ENCODE peak calls at places on chromosomes 4 and X, in four cellular contexts. C is K562, B is HepG2, K is GM12878. Z is an unnamed sample.

GRCh38 chr4:164874791-164875190 is 2.2 kb upstream of the APELA start:
- DNase-seq in C (no peak), B (no peak), K (no peak), Z (no peak)

GRCh38 chr4:8840816-8841455 is 30.7 kb downstream of the HMX1 start:
- DNase-seq in C (no peak), B (no peak), K (no peak), Z (peak; percentile 6)

GRCh38 chrX:123859409-123859827 is 435 bp upstream of the XIAP start:
- DNase-seq in C (no peak), B (no peak), K (peak; percentile 21), Z (peak; percentile 36)

GRCh38 chr4:139943277-139943676 is 210.7 kb downstream of the MAML3 start:
- DNase-seq in C (peak; percentile 3), B (no peak), K (no peak), Z (no peak)

GRCh38 chr4:127533028-127533700 is 99.6 kb upstream of the INTU start:
- DNase-seq in C (peak; percentile 58), B (no peak), K (no peak), Z (no peak)

GRCh38 chrX:19807414-19807813 is 80.0 kb downstream of the SH3KBP1 start:
- DNase-seq in C (no peak), B (no peak), K (no peak), Z (no peak)

GRCh38 chr4:122099896-122100295 is 52.2 kb upstream of the BLTP1 start:
- DNase-seq in C (no peak), B (no peak), K (no peak), Z (no peak)

GRCh38 chrX:17025903-17026302 is 79.4 kb downstream of the REPS2 start:
- DNase-seq in C (no peak), B (no peak), K (no peak), Z (no peak)

GRCh38 chr4:118076958-118077766 is 42.9 kb downstream of the NDST3 start:
- DNase-seq in C (peak; percentile 6), B (peak; percentile 31), K (no peak), Z (peak; percentile 24)

GRCh38 chrX:76148753-76149152 is 24.1 kb upstream of the PBDC1 start:
- DNase-seq in C (peak; percentile 25), B (peak; percentile 17), K (peak; percentile 45), Z (no peak)

GRCh38 chr4:119730644-119730995 is 102.0 kb upstream of the PDE5A start:
- DNase-seq in C (no peak), B (no peak), K (no peak), Z (no peak)

GRCh38 chrX:154603438-154604430 is 15.3 kb downstream of the CTAG1B start:
- DNase-seq in C (no peak), B (no peak), K (no peak), Z (no peak)

GRCh38 chr4:177964061-177964460 is 521.8 kb upstream of the AGA start:
- DNase-seq in C (no peak), B (no peak), K (no peak), Z (no peak)

GRCh38 chr4:5470318-5470889 is 238.0 kb downstream of the EVC2 start:
- DNase-seq in C (no peak), B (no peak), K (no peak), Z (no peak)

GRCh38 chr4:156654410-156654809 is 317.2 kb downstream of the PDGFC start:
- DNase-seq in C (no peak), B (peak; percentile 66), K (no peak), Z (no peak)

GRCh38 chrX:116972362-116972761 is 509.6 kb upstream of the CT83 start:
- DNase-seq in C (no peak), B (no peak), K (no peak), Z (no peak)

GRCh38 chr4:145014365-145014764 is 83.6 kb downstream of the ANAPC10 start:
- DNase-seq in C (no peak), B (no peak), K (no peak), Z (no peak)

GRCh38 chr4:33715996-33716395 is 2528.3 kb downstream of the ARAP2 start:
- DNase-seq in C (no peak), B (no peak), K (no peak), Z (peak; percentile 5)

GRCh38 chrX:65993915-65994460 is 45.9 kb downstream of the VSIG4 start:
- DNase-seq in C (peak; percentile 72), B (no peak), K (no peak), Z (no peak)

GRCh38 chrX:46627700-46628405 is 54.3 kb downstream of the CHST7 start:
- DNase-seq in C (no peak), B (no peak), K (no peak), Z (no peak)

GRCh38 chr4:85966308-85966882 is 393.5 kb downstream of the MAPK10 start:
- DNase-seq in C (no peak), B (no peak), K (no peak), Z (no peak)

GRCh38 chr4:27181672-27182071 is 321.0 kb downstream of the STIM2 start:
- DNase-seq in C (no peak), B (no peak), K (no peak), Z (no peak)

GRCh38 chr4:108383157-108383556 is 214.4 kb upstream of the LEF1 start:
- DNase-seq in C (no peak), B (no peak), K (no peak), Z (no peak)

GRCh38 chrX:67346225-67346624 is 197.6 kb upstream of the AR start:
- DNase-seq in C (no peak), B (no peak), K (no peak), Z (no peak)

GRCh38 chr4:146916479-146917076 is 29.1 kb downstream of the TTC29 start:
- DNase-seq in C (peak; percentile 42), B (peak; percentile 10), K (peak; percentile 2), Z (peak; percentile 7)

GRCh38 chr4:182931691-182932297 is 14.6 kb upstream of the DCTD start:
- DNase-seq in C (no peak), B (no peak), K (no peak), Z (no peak)

GRCh38 chrX:84187501-84188319 is at the start of gene RPS6KA6:
- DNase-seq in C (no peak), B (no peak), K (no peak), Z (peak; percentile 64)

GRCh38 chrX:119734897-119735339 is 23.5 kb upstream of the SOWAHD start:
- DNase-seq in C (no peak), B (no peak), K (no peak), Z (peak; percentile 35)

GRCh38 chr4:23382880-23383279 is 507.0 kb downstream of the PPARGC1A start:
- DNase-seq in C (no peak), B (no peak), K (no peak), Z (no peak)

GRCh38 chr4:147492761-147493160 is 11.9 kb downstream of the EDNRA start:
- DNase-seq in C (no peak), B (no peak), K (peak; percentile 27), Z (no peak)

GRCh38 chr4:112355662-112356061 is 58.5 kb downstream of the ALPK1 start:
- DNase-seq in C (no peak), B (no peak), K (no peak), Z (no peak)

GRCh38 chr4:155120536-155120935 is 87.9 kb upstream of the NPY2R start:
- DNase-seq in C (no peak), B (no peak), K (no peak), Z (no peak)

GRCh38 chr4:155122382-155122781 is 86.1 kb upstream of the NPY2R start:
- DNase-seq in C (no peak), B (no peak), K (no peak), Z (no peak)

GRCh38 chr4:155119006-155119405 is 89.4 kb upstream of the NPY2R start:
- DNase-seq in C (no peak), B (no peak), K (no peak), Z (no peak)
- TF ChIP-seq MAX in C (no peak), B (no peak), K (no peak), Z (no peak)

GRCh38 chr4:168994961-168995360 is 15.1 kb downstream of the CBR4 start:
- DNase-seq in C (no peak), B (no peak), K (no peak), Z (no peak)
- H3K36me3 ChIP-seq in C (peaks cover 47% of the 10 kb centered on the region), B (peaks cover 25% of the 10 kb centered on the region), K (peaks cover 6% of the 10 kb centered on the region), Z (peaks cover 58% of the 10 kb centered on the region)

GRCh38 chr4:53852343-53852742 is 212.1 kb downstream of the CHIC2 start:
- DNase-seq in C (no peak), B (no peak), K (no peak), Z (no peak)

GRCh38 chr4:53859305-53859704 is 205.1 kb downstream of the CHIC2 start:
- DNase-seq in C (no peak), B (no peak), K (no peak), Z (no peak)

GRCh38 chr4:53858744-53859143 is 205.7 kb downstream of the CHIC2 start:
- DNase-seq in C (no peak), B (no peak), K (no peak), Z (no peak)

GRCh38 chr4:53855886-53856260 is 208.5 kb downstream of the CHIC2 start:
- DNase-seq in C (no peak), B (no peak), K (no peak), Z (no peak)

DNA sequence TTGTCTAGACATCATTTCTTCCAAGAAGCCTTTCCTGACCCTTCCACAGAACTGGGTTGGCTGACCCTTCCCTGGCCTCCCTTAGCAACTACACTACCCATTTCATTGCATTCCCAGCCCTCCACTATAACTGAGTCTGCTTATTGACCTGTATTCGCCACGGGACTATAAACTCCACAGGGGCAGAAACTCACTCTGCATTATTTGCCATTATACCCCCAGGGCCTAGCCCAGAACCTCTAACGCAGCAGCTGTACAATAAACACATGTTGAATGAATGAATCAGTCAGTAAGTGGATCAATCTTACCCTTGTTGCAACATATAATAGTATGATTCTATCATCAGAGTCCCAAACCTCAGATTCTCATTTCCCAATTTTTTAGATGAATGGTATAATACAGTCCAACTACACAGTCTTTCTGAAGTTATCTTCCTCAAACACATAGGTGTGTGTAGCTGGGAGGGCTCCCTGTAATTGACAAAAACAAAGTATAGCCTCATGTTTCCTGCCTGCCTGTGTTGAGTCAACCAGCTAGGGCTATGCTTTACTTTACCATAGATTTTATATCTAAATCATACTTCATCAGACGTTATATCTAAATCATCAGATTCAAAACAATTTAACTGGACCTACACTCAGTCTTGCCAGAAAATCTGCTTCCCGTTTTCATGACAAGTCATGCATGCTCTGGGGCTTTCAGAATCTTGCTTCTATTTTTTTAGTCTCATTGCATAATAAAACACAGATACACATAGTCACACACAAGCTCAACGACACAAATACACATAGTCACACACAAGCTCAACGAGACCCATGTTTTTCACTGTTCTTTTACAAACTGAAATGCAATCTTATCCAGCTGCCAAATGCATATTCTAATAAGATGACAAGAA is 209.2 kb downstream of the CHIC2 start:
- DNase-seq in C (no peak), B (no peak), K (no peak), Z (no peak)
- TF ChIP-seq SMC3 in C (no peak), B (no peak), K (no peak), Z (no peak)

DNA sequence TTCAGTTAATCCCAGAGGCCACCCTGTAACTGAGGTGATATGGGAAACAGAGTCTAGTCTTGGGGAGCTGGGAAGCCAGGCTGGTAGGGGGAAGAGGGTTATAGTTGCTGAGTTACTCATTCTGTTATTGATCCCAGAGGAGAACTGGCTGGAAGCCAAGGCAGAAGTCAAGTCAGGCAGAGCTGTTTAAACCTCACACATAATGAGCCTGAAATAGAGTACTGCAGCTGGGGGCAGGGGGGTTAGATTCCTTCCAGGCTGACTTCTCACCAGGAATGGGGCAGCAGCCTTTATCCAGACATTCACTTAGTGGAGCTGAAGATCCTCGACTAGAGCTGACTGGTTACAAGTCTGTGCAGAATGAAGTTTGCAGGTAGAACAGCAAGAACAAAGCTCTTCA is 144.9 kb downstream of the C4orf33 start:
- DNase-seq in C (no peak), B (no peak), K (no peak), Z (no peak)
- TF ChIP-seq MAX in C (no peak), B (no peak), K (no peak), Z (no peak)

Z was measured in SK-N-SH.